ENCODE peak calls at places on chromosomes 12 and 14, in seven cellular contexts. One of them, this sample, is unnamed. For H3K9me3, the result is how much of the 10 kb centered on the place peaks cover.

GRCh38 chr12:124422142-124422569 is 127.3 kb downstream of the RFLNA start:
- DNase-seq in HCT116: no peak
- DNase-seq in transverse colon: peak
- DNase-seq in HepG2: no peak
- DNase-seq in upper lobe of left lung: peak
- DNase-seq in GM12878: no peak
- DNase-seq in Panc1: no peak
- DNase-seq in this sample: no peak

GRCh38 chr14:73723411-73723798 is 9.2 kb upstream of the PNMA1 start:
- DNase-seq in HepG2: no peak
- DNase-seq in GM12878: no peak
- DNase-seq in Panc1: no peak
- DNase-seq in HCT116: no peak
- DNase-seq in upper lobe of left lung: no peak
- DNase-seq in transverse colon: no peak
- DNase-seq in this sample: no peak

GRCh38 chr14:70254476-70254961 is 65.8 kb upstream of the SLC8A3 start:
- DNase-seq in upper lobe of left lung: peak
- DNase-seq in GM12878: no peak
- DNase-seq in HepG2: peak
- DNase-seq in HCT116: no peak
- DNase-seq in transverse colon: peak
- DNase-seq in Panc1: no peak
- DNase-seq in this sample: no peak

GRCh38 chr12:98997899-98998298 is 352.8 kb downstream of the APAF1 start:
- DNase-seq in GM12878: no peak
- DNase-seq in upper lobe of left lung: no peak
- DNase-seq in HCT116: no peak
- DNase-seq in transverse colon: no peak
- DNase-seq in HepG2: no peak
- DNase-seq in Panc1: no peak
- DNase-seq in this sample: no peak

GRCh38 chr14:61479746-61480502 is 158.5 kb downstream of the PRKCH start:
- DNase-seq in Panc1: no peak
- DNase-seq in HepG2: no peak
- DNase-seq in upper lobe of left lung: no peak
- DNase-seq in transverse colon: no peak
- DNase-seq in HCT116: no peak
- DNase-seq in GM12878: no peak
- DNase-seq in this sample: peak

GRCh38 chr12:105089817-105090216 is 5.6 kb upstream of the ALDH1L2 start:
- DNase-seq in HepG2: no peak
- DNase-seq in GM12878: no peak
- DNase-seq in upper lobe of left lung: no peak
- DNase-seq in Panc1: no peak
- DNase-seq in transverse colon: no peak
- DNase-seq in HCT116: no peak
- DNase-seq in this sample: no peak

GRCh38 chr14:62673014-62673727 is 372.1 kb downstream of the KCNH5 start:
- DNase-seq in GM12878: no peak
- DNase-seq in Panc1: no peak
- DNase-seq in HCT116: no peak
- DNase-seq in transverse colon: no peak
- DNase-seq in HepG2: no peak
- DNase-seq in upper lobe of left lung: no peak
- DNase-seq in this sample: no peak

GRCh38 chr12:39622306-39622705 is 2.7 kb upstream of the ABCD2 start:
- DNase-seq in upper lobe of left lung: no peak
- DNase-seq in GM12878: no peak
- DNase-seq in HepG2: no peak
- DNase-seq in Panc1: no peak
- DNase-seq in HCT116: no peak
- DNase-seq in transverse colon: no peak
- DNase-seq in this sample: no peak

GRCh38 chr12:12010277-12011031 is 60.3 kb upstream of the BCL2L14 start:
- DNase-seq in transverse colon: peak
- DNase-seq in upper lobe of left lung: no peak
- DNase-seq in HCT116: no peak
- DNase-seq in HepG2: no peak
- DNase-seq in Panc1: no peak
- DNase-seq in GM12878: peak
- DNase-seq in this sample: no peak

GRCh38 chr12:79373896-79374499 is 316.8 kb downstream of the PAWR start:
- DNase-seq in HCT116: no peak
- DNase-seq in GM12878: no peak
- DNase-seq in HepG2: peak
- DNase-seq in transverse colon: no peak
- DNase-seq in Panc1: no peak
- DNase-seq in upper lobe of left lung: peak
- DNase-seq in this sample: no peak

GRCh38 chr12:127822743-127823433 is 444.1 kb upstream of the TMEM132C start:
- DNase-seq in HepG2: no peak
- DNase-seq in Panc1: no peak
- DNase-seq in transverse colon: no peak
- DNase-seq in GM12878: no peak
- DNase-seq in upper lobe of left lung: no peak
- DNase-seq in HCT116: no peak
- DNase-seq in this sample: no peak

GRCh38 chr12:126998747-126999285 is 1268.2 kb upstream of the TMEM132C start:
- DNase-seq in Panc1: no peak
- DNase-seq in transverse colon: no peak
- DNase-seq in GM12878: no peak
- DNase-seq in HepG2: no peak
- DNase-seq in upper lobe of left lung: no peak
- DNase-seq in HCT116: no peak
- DNase-seq in this sample: no peak

GRCh38 chr12:54593135-54593534 is 4.7 kb upstream of the PPP1R1A start:
- DNase-seq in transverse colon: no peak
- DNase-seq in GM12878: no peak
- DNase-seq in HCT116: no peak
- DNase-seq in Panc1: no peak
- DNase-seq in upper lobe of left lung: no peak
- DNase-seq in HepG2: no peak
- DNase-seq in this sample: no peak

GRCh38 chr14:89190779-89191513 is 226.1 kb downstream of the FOXN3 start:
- DNase-seq in HepG2: no peak
- DNase-seq in Panc1: no peak
- DNase-seq in GM12878: no peak
- DNase-seq in upper lobe of left lung: peak
- DNase-seq in transverse colon: no peak
- DNase-seq in HCT116: no peak
- DNase-seq in this sample: no peak

GRCh38 chr12:104319028-104319427 is 15.5 kb downstream of the EID3 start:
- DNase-seq in Panc1: no peak
- DNase-seq in GM12878: no peak
- DNase-seq in HCT116: no peak
- DNase-seq in HepG2: no peak
- DNase-seq in transverse colon: no peak
- DNase-seq in upper lobe of left lung: no peak
- DNase-seq in this sample: no peak

GRCh38 chr14:100391182-100391581 is 68.0 kb downstream of the SLC25A47 start:
- DNase-seq in upper lobe of left lung: peak
- DNase-seq in transverse colon: no peak
- DNase-seq in GM12878: no peak
- DNase-seq in HCT116: no peak
- DNase-seq in Panc1: no peak
- DNase-seq in HepG2: no peak
- DNase-seq in this sample: no peak

GRCh38 chr14:61444215-61444768 is 122.9 kb downstream of the PRKCH start:
- DNase-seq in transverse colon: peak
- DNase-seq in Panc1: no peak
- DNase-seq in HepG2: no peak
- DNase-seq in HCT116: no peak
- DNase-seq in upper lobe of left lung: no peak
- DNase-seq in GM12878: no peak
- DNase-seq in this sample: no peak

GRCh38 chr12:114984641-114985041 is 300.7 kb upstream of the TBX3 start:
- DNase-seq in GM12878: no peak
- DNase-seq in HCT116: no peak
- DNase-seq in upper lobe of left lung: no peak
- DNase-seq in transverse colon: no peak
- DNase-seq in Panc1: no peak
- DNase-seq in HepG2: no peak
- DNase-seq in this sample: no peak

GRCh38 chr14:75339059-75339458 is 60.4 kb downstream of the FOS start:
- DNase-seq in HCT116: no peak
- DNase-seq in transverse colon: no peak
- DNase-seq in HepG2: no peak
- DNase-seq in upper lobe of left lung: no peak
- DNase-seq in GM12878: no peak
- DNase-seq in Panc1: no peak
- DNase-seq in this sample: no peak

GRCh38 chr12:130163461-130164215 is 1.4 kb downstream of the FZD10 start:
- DNase-seq in GM12878: no peak
- DNase-seq in HepG2: no peak
- DNase-seq in Panc1: no peak
- DNase-seq in HCT116: no peak
- DNase-seq in transverse colon: no peak
- DNase-seq in upper lobe of left lung: peak
- DNase-seq in this sample: no peak

DNA sequence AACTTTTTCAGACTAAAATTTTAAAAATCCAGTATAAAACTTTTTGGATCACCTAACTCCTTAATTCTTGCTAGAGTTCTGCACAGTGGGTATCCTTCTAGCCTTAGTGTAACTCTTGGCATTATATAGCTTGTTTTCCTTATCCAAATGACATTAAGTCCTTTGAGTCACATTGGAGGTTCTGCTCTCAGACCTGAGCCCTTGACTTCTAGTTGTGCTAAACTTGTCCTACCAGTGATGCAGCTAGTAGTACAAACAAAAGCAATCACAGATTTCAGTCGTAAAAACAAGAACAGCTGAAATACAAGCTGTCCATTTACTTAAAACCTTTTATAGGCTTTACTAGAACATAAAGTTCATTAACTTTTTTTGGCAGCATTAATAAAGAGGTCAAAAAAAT is 10.5 kb downstream of the ZBTB1 start:
- DNase-seq in upper lobe of left lung: no peak
- DNase-seq in HCT116: no peak
- DNase-seq in GM12878: no peak
- DNase-seq in HepG2: no peak
- DNase-seq in transverse colon: no peak
- DNase-seq in Panc1: no peak
- DNase-seq in this sample: no peak
- TF ChIP-seq POLR2AphosphoS5 in upper lobe of left lung: no peak
- TF ChIP-seq POLR2AphosphoS5 in HCT116: no peak
- TF ChIP-seq POLR2AphosphoS5 in GM12878: no peak
- TF ChIP-seq POLR2AphosphoS5 in HepG2: no peak
- TF ChIP-seq POLR2AphosphoS5 in transverse colon: no peak
- TF ChIP-seq POLR2AphosphoS5 in Panc1: no peak
- TF ChIP-seq POLR2AphosphoS5 in this sample: no peak

DNA sequence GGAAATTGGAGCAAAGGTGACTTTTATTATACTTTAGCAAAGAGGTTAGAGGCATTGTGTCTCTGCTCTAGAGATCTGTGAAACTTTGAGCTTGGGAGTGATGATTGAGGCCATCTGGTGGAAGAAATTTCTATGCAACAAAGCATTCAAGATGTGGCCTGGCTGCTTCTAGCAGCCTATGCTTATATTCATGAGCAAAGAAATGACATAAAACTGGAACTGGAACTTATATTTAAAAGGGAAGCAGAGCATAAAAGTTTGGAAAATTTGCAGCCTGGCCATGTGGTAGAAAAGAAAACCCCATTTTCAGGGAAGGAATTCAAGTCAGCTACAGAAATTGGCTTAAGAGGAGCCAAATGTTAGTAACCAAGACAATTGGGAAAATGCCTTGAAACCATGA is 70.4 kb downstream of the SDR9C7 start:
- DNase-seq in transverse colon: no peak
- DNase-seq in GM12878: no peak
- DNase-seq in upper lobe of left lung: no peak
- DNase-seq in HepG2: no peak
- DNase-seq in HCT116: no peak
- DNase-seq in Panc1: no peak
- DNase-seq in this sample: no peak
- H3K9me3 ChIP-seq in transverse colon: under half
- H3K9me3 ChIP-seq in GM12878: under half
- H3K9me3 ChIP-seq in upper lobe of left lung: under half
- H3K9me3 ChIP-seq in HepG2: half or more
- H3K9me3 ChIP-seq in HCT116: under half
- H3K9me3 ChIP-seq in Panc1: under half
- H3K9me3 ChIP-seq in this sample: under half

GRCh38 chr14:57982802-57983201 is 116.9 kb upstream of the SLC35F4 start:
- DNase-seq in Panc1: no peak
- DNase-seq in transverse colon: no peak
- DNase-seq in upper lobe of left lung: no peak
- DNase-seq in HCT116: no peak
- DNase-seq in HepG2: no peak
- DNase-seq in GM12878: no peak
- DNase-seq in this sample: no peak
- H3K27ac ChIP-seq in Panc1: no peak
- H3K27ac ChIP-seq in transverse colon: no peak
- H3K27ac ChIP-seq in upper lobe of left lung: no peak
- H3K27ac ChIP-seq in HCT116: no peak
- H3K27ac ChIP-seq in HepG2: no peak
- H3K27ac ChIP-seq in GM12878: no peak
- H3K27ac ChIP-seq in this sample: no peak

GRCh38 chr14:96507723-96508122 is 5.5 kb downstream of the PAPOLA start:
- DNase-seq in upper lobe of left lung: no peak
- DNase-seq in transverse colon: no peak
- DNase-seq in GM12878: no peak
- DNase-seq in HepG2: no peak
- DNase-seq in Panc1: no peak
- DNase-seq in HCT116: no peak
- DNase-seq in this sample: no peak
- TF ChIP-seq POLR2AphosphoS5 in upper lobe of left lung: no peak
- TF ChIP-seq POLR2AphosphoS5 in transverse colon: no peak
- TF ChIP-seq POLR2AphosphoS5 in GM12878: no peak
- TF ChIP-seq POLR2AphosphoS5 in HepG2: no peak
- TF ChIP-seq POLR2AphosphoS5 in Panc1: no peak
- TF ChIP-seq POLR2AphosphoS5 in HCT116: no peak
- TF ChIP-seq POLR2AphosphoS5 in this sample: no peak

GRCh38 chr14:106491851-106492250 is 965.5 kb downstream of the TMEM121 start:
- DNase-seq in upper lobe of left lung: no peak
- DNase-seq in HepG2: no peak
- DNase-seq in Panc1: no peak
- DNase-seq in transverse colon: peak
- DNase-seq in GM12878: no peak
- DNase-seq in HCT116: no peak
- DNase-seq in this sample: no peak
- H3K9me3 ChIP-seq in upper lobe of left lung: under half
- H3K9me3 ChIP-seq in HepG2: under half
- H3K9me3 ChIP-seq in Panc1: under half
- H3K9me3 ChIP-seq in transverse colon: under half
- H3K9me3 ChIP-seq in GM12878: under half
- H3K9me3 ChIP-seq in HCT116: under half
- H3K9me3 ChIP-seq in this sample: under half

DNA sequence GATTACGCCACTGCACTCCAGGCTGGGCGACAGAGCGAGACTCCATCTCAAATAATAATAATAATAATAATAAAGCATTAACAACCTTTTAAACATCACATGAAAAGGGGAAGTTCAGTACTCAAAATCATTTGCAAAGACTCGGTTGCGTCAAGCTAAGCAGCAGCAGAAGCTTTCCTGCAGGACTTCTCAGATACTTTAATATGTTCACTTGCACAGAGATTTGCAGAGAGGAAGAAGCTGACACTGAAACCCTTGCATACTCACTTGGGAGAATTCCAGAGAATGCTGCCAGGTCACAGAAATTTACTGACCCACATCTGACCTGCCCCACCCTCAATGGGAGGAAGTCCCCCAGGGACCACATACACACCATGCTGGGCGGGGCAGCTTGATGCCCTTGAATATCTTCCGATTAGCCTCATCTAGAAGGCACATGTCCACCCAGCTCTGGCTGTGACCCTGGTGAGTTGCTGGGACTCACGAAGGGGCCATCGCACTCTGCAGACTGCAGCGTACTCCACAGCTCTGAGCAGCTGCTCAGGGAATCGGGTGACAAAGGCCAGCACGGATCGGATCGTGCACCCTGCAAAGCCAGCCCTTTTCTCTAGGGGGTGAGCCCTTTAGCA is 83.3 kb downstream of the ITPK1 start:
- DNase-seq in Panc1: no peak
- DNase-seq in HepG2: no peak
- DNase-seq in HCT116: no peak
- DNase-seq in GM12878: no peak
- DNase-seq in transverse colon: no peak
- DNase-seq in upper lobe of left lung: no peak
- DNase-seq in this sample: no peak
- H3K27ac ChIP-seq in Panc1: no peak
- H3K27ac ChIP-seq in HepG2: no peak
- H3K27ac ChIP-seq in HCT116: no peak
- H3K27ac ChIP-seq in GM12878: no peak
- H3K27ac ChIP-seq in transverse colon: peak
- H3K27ac ChIP-seq in upper lobe of left lung: no peak
- H3K27ac ChIP-seq in this sample: peak